ENCODE peak calls at places on chromosomes 2 and 18, in four cellular contexts. M, A, L and B are unnamed samples. For H3K4me1, the result is how much of the 10 kb centered on the place peaks cover.

GRCh38 chr2:101559576-101559975 is 84.7 kb upstream of the RFX8 start:
- DNase-seq in M (peak), L (no peak), A (peak), B (no peak)

GRCh38 chr2:160137457-160137856 is 62.6 kb downstream of the ITGB6 start:
- DNase-seq in A (no peak), M (no peak), L (no peak), B (no peak)

GRCh38 chr2:229313591-229313990 is 42.5 kb upstream of the PID1 start:
- DNase-seq in L (no peak), A (no peak), M (no peak), B (no peak)

GRCh38 chr18:42306208-42306980 is 351.4 kb downstream of the PIK3C3 start:
- DNase-seq in M (no peak), A (no peak), L (no peak), B (no peak)

GRCh38 chr18:61852496-61852895 is 40.3 kb downstream of the RNF152 start:
- DNase-seq in L (no peak), M (no peak), A (no peak), B (no peak)

GRCh38 chr2:236546561-236546961 is 23.1 kb upstream of the ACKR3 start:
- DNase-seq in A (no peak), L (no peak), M (no peak), B (no peak)

GRCh38 chr2:7792031-7792651 is 874.9 kb downstream of the RNF144A start:
- DNase-seq in M (no peak), A (no peak), L (peak), B (peak)

GRCh38 chr2:83594841-83595720 is 864.0 kb downstream of the SUCLG1 start:
- DNase-seq in M (no peak), A (no peak), L (no peak), B (no peak)

GRCh38 chr2:121076885-121077549 is 208.0 kb downstream of the TFCP2L1 start:
- DNase-seq in M (peak), L (peak), A (peak), B (peak)

GRCh38 chr2:215808996-215809395 is 204.4 kb downstream of the MREG start:
- DNase-seq in M (no peak), L (no peak), A (no peak), B (no peak)

GRCh38 chr2:109487237-109487869 is 126.4 kb downstream of the SEPTIN10 start:
- DNase-seq in M (no peak), A (no peak), L (no peak), B (no peak)

GRCh38 chr2:119315241-119315925 is 51.3 kb downstream of the C2orf76 start:
- DNase-seq in M (no peak), L (no peak), A (no peak), B (no peak)

GRCh38 chr2:217282531-217282930 is 422.7 kb upstream of the TNP1 start:
- DNase-seq in A (no peak), L (no peak), M (no peak), B (no peak)

GRCh38 chr2:96527990-96528679 is 8.4 kb upstream of the ARID5A start:
- DNase-seq in A (peak), M (no peak), L (peak), B (peak)

GRCh38 chr18:77203071-77203470 is 46.6 kb upstream of the GALR1 start:
- DNase-seq in A (no peak), M (no peak), L (no peak), B (no peak)

GRCh38 chr2:238722883-238723282 is 125.0 kb upstream of the TWIST2 start:
- DNase-seq in M (no peak), A (no peak), L (no peak), B (no peak)

GRCh38 chr18:5317186-5317585 is 21.7 kb upstream of the ZBTB14 start:
- DNase-seq in A (no peak), L (no peak), M (no peak), B (no peak)

GRCh38 chr18:36187138-36187825 is at the start of gene MOCOS:
- DNase-seq in M (peak), L (peak), A (peak), B (peak)

GRCh38 chr18:30687501-30687900 is 355.0 kb downstream of the DSC3 start:
- DNase-seq in A (no peak), M (no peak), L (no peak), B (no peak)

GRCh38 chr2:223820549-223820948 is 16.8 kb downstream of the AP1S3 start:
- DNase-seq in A (no peak), L (no peak), M (peak), B (no peak)

GRCh38 chr2:12321017-12321641 is 395.6 kb upstream of the TRIB2 start:
- DNase-seq in L (no peak), M (no peak), A (peak), B (peak)

GRCh38 chr18:56545539-56545938 is 92.9 kb downstream of the TXNL1 start:
- DNase-seq in A (no peak), M (no peak), L (no peak), B (no peak)

GRCh38 chr2:233265899-233266431 is 14.5 kb downstream of the ATG16L1 start:
- DNase-seq in M (no peak), A (no peak), L (no peak), B (no peak)

GRCh38 chr2:50831666-50832065 is 200.3 kb downstream of the NRXN1 start:
- DNase-seq in A (no peak), M (no peak), L (no peak), B (no peak)

GRCh38 chr2:96540136-96540535 is 3.6 kb downstream of the ARID5A start:
- DNase-seq in L (no peak), A (no peak), M (peak), B (no peak)

GRCh38 chr2:102488063-102488462 is 15.0 kb downstream of the SLC9A4 start:
- DNase-seq in L (no peak), M (peak), A (no peak), B (no peak)

GRCh38 chr2:164257794-164258193 is 363.5 kb downstream of the GRB14 start:
- DNase-seq in A (no peak), M (no peak), L (no peak), B (no peak)

GRCh38 chr2:70994445-70995226 is at the start of gene TEX261:
- DNase-seq in M (peak), L (peak), A (peak), B (peak)

GRCh38 chr2:97905294-97905693 is 90.5 kb downstream of the TMEM131 start:
- DNase-seq in M (no peak), L (no peak), A (no peak), B (no peak)

DNA sequence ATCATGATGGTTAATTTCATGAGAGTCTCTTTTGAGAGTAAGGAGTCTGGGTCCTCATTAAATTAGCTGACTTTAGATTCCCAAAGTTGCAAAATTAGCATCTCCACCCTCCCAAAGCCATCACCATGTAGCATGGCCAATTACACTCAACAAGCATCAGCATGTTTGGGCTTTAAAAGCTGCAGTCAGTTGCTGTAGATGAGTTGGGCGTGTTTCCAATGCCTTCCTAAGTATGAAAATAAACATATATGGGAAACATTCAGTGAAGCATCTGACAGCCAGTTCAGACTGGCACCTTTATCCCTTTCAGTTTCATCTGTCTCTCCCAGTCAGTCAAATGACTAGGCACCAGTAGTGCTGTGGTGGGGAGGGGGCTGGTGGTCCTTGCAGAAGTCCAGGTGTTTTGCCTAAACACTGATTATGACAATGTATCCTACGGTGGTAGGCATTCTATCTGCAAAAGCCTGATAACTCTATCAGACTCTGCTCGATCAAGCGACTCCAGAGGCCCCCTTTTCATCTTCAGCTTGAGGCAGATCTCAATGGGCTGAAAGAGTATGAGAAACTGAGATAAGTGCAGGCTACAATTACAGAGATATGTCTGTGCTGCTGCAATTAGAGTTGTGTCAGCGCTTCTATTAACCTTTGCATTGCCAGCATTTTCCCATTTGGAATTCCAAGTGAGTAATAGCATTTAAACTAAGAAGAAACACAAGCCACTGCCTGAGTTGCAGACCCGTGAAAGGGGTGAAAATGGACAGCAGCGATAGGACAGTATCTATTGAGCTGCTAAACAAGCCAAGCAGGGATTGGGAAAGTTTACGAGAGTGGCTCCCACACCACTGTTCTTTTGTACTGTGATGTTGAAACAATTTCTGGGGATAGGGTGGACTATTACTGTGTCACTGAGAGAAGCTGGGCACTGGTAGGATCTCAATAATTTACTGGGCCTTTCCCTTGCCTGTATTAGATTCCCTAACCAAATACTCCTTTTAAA is 67.3 kb upstream of the SPOPL start:
- DNase-seq in L (no peak), M (no peak), A (no peak), B (no peak)
- H3K4me1 ChIP-seq in L (under half), M (under half), A (under half), B (under half)

DNA sequence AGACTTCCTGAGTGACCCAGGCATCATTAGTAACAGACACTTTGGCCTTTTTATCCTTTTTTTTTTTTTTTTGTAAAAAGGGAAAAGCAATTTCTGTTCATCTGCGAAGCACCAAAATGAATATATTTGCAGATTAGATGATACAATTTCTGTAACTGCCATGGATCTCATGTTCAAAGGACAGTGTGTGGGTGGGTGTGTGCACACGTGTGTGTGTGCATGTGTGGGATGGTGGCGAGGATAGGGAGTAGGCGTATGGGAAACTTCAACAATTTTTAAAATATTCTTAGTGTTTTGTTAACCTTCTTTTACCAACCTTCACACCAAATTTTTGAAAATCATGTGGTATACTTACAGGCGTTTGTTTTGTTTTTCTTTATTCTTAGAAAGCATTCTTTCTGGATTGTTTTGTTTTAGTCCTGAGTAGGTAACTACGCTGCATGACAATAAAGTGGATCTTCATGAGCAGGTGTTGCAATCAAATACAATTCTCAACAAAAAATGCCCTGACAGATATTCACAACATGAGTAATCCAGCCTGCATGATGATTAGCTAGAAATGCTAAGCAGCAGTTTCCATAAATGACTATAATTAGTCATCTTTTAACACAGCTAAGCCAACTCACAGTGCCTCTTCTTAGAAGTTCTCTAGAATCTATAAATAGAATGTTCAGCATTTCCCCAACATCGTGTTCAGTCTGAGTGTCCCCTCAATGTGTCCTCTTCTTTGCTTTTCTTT is 53.5 kb upstream of the RMDN2 start:
- DNase-seq in L (no peak), A (no peak), M (no peak), B (no peak)
- H3K4me3 ChIP-seq in L (no peak), A (no peak), M (no peak), B (no peak)

GRCh38 chr2:127574656-127575055 is 39.2 kb downstream of the MYO7B start:
- DNase-seq in M (no peak), L (no peak), A (no peak), B (no peak)

GRCh38 chr2:127575185-127575765 is 39.8 kb downstream of the MYO7B start:
- DNase-seq in A (no peak), L (no peak), M (no peak), B (no peak)

GRCh38 chr2:127573771-127574170 is 38.3 kb downstream of the MYO7B start:
- DNase-seq in A (no peak), M (no peak), L (no peak), B (no peak)

GRCh38 chr2:127572841-127573240 is 37.4 kb downstream of the MYO7B start:
- DNase-seq in A (no peak), M (no peak), L (no peak), B (no peak)

GRCh38 chr2:127573298-127573697 is 37.8 kb downstream of the MYO7B start:
- DNase-seq in L (no peak), A (no peak), M (no peak), B (no peak)
- TF ChIP-seq CTCF in L (no peak), A (no peak), M (no peak), B (no peak)

DNA sequence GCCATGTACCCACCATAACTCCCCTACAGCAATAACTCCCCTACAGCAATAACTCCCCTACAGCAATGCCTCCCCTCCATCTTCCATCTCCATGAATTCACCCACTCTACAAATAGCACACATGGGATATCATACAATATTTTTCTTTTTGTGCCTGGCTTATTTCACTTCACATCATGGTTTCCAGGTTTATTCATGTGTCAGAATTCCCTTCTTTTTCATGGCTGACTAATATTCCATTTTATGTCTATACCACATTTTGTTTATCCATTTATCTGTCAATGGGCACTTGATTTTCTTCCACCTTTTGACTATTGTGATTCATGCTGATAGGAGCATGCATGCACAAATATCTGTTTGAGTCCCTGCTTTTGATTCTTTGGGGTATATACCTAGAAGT is 178.3 kb downstream of the SMAD7 start:
- DNase-seq in M (no peak), L (no peak), A (no peak), B (no peak)
- H3K4me1 ChIP-seq in M (under half), L (under half), A (under half), B (under half)

GRCh38 chr2:45008296-45009129 is 739 bp downstream of the SIX2 start:
- DNase-seq in A (peak), M (peak), L (no peak), B (peak)

GRCh38 chr2:45006942-45007287 is 2.3 kb downstream of the SIX2 start:
- DNase-seq in L (no peak), A (no peak), M (no peak), B (no peak)

GRCh38 chr2:45009303-45009927 is at the start of gene SIX2:
- DNase-seq in M (peak), L (peak), A (peak), B (peak)

GRCh38 chr2:45007356-45007755 is 1.9 kb downstream of the SIX2 start:
- DNase-seq in M (no peak), L (no peak), A (no peak), B (no peak)

DNA sequence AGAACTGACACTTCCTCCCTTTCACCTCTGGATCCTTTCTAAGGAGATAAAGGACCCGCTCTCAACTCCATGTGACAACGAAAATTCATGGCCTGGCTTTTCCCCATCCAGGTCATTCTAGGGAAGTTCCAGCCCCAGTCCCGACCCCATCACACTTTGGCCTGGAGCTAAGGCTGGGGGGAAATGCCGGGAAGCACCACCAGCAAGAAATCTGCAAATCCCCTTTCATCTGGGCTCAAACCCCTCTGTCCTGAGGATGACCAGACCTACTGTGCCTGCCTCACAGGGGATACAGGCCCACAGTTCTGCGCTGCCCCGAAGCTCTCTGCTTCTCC is 1.3 kb downstream of the SIX2 start:
- DNase-seq in A (no peak), M (no peak), L (no peak), B (no peak)
- H3K4me3 ChIP-seq in A (peak), M (peak), L (peak), B (no peak)

DNA sequence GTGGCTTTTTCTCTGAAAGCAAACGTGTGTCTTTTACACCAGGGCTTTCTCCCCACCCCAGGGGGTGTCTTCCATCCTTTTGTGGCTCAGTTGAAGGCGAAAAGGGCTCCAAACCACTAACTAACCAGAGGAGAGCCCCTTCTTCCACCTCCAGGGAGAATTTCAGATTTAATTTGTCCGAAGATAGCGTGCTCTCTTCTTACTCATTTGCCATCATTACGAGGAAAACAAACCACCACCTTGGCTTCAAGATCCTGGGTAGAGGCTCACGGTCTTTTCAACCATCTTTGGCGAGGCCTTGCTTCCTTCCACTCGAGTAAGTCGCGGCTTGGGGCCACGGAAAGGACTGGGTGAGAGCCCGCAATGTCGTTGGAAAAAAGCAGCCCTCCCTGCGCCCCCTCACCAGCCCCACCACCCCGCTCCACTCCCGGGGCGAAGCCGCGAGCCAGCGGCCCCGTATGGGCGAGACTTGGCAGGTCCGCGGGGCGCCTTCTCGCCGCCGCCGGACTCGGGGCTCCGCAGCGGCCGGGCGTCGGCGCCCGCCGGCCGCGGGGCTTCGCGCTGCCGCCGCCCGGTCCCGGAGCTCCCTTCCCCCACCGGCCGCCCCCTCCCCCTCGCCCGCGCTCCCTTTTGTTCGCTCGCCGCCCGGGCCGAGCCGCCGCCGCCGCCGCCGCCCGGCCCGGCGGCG is 1.7 kb upstream of the ZNF532 start:
- DNase-seq in A (peak), M (peak), L (peak), B (no peak)
- TF ChIP-seq CTCF in A (no peak), M (no peak), L (no peak), B (no peak)

GRCh38 chr2:197033222-197033621 is 106.7 kb upstream of the PGAP1 start:
- DNase-seq in M (no peak), L (no peak), A (no peak), B (no peak)

GRCh38 chr2:197031805-197032204 is 105.3 kb upstream of the PGAP1 start:
- DNase-seq in M (no peak), A (no peak), L (no peak), B (no peak)

GRCh38 chr2:197028230-197028629 is 101.7 kb upstream of the PGAP1 start:
- DNase-seq in M (peak), A (no peak), L (no peak), B (no peak)

GRCh38 chr2:197028633-197029032 is 102.1 kb upstream of the PGAP1 start:
- DNase-seq in L (no peak), M (no peak), A (no peak), B (no peak)

DNA sequence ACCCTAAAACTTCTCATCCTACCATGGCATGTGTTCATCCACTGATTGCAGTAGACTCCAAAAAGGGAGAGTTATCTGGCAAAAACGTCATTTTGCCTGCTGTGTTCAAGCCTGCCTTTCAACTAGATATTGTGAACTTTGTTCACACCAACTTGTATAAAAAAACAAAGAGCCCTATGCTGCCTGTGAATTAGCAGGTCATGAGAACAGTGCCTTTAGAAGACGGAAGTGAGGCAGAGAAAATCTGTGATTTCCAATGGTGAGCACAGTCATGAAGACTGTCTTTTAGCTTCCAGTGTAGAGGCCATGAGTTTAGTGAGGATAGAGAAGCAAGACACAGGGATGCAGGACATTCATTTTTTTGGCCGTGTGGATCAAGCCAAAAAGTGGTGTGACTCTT is 103.6 kb upstream of the PGAP1 start:
- DNase-seq in A (no peak), L (no peak), M (no peak), B (no peak)
- H3K4me1 ChIP-seq in A (under half), L (under half), M (under half), B (under half)

DNA sequence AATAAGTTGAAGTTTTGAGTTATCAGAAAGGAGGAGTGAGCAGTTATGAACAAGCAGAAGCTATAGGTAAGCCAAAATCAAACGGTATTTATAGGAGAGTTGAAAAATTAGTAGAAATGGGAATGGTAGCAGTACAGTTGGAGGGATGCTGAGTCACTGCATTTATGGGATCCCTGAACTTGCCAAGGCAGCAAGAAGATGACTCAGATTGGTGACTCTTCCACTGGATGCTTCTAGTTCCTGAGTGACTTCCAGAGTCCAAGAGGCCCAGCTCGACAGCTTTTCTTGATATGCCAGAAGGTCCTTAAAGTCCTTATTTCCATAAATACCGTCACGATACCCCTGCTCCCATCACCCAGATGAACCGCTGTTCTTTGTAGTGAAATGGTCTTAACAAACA is 31.1 kb upstream of the ACTR3 start:
- DNase-seq in M (peak), A (no peak), L (no peak), B (peak)
- H3K4me3 ChIP-seq in M (no peak), A (no peak), L (no peak), B (no peak)

GRCh38 chr2:112032615-112033457 is 22.2 kb upstream of the TMEM87B start:
- DNase-seq in L (no peak), A (peak), M (peak), B (peak)
- TF ChIP-seq CTCF in L (no peak), A (no peak), M (peak), B (peak)